ENCODE peak calls at places on chromosomes 1 and 21, in five cellular contexts. N is PC-3, A is endothelial cell of umbilical vein, P is neural progenitor cell, Z is GM23248. H is an unnamed sample.

GRCh38 chr21:45029298-45029967 is 44.9 kb upstream of the ADARB1 start:
- DNase-seq in P (peak; percentile 79), Z (peak; percentile 46), N (no peak), A (no peak), H (peak; percentile 55)

GRCh38 chr1:191963286-191963685 is 195.0 kb upstream of the RGS18 start:
- DNase-seq in P (no peak), N (no peak), A (no peak), Z (no peak), H (no peak)

GRCh38 chr1:216186816-216187215 is 236.4 kb downstream of the USH2A start:
- DNase-seq in Z (no peak), P (no peak), N (peak; percentile 40), A (no peak), H (peak; percentile 52)

GRCh38 chr1:21706151-21706835 is 37.1 kb upstream of the RAP1GAP start:
- DNase-seq in N (no peak), A (no peak), Z (peak; percentile 55), P (peak; percentile 71), H (peak; percentile 9)

GRCh38 chr1:167409183-167409582 is 109.1 kb downstream of the CD247 start:
- DNase-seq in Z (no peak), N (peak; percentile 56), A (no peak), P (no peak), H (no peak)

GRCh38 chr1:32363713-32364112 is 1.4 kb downstream of the TSSK3 start:
- DNase-seq in Z (no peak), A (no peak), N (no peak), P (no peak), H (no peak)

GRCh38 chr1:105137543-105138444 is 1388.1 kb downstream of the AMY1C start:
- DNase-seq in Z (peak; percentile 11), A (no peak), P (peak; percentile 79), N (peak; percentile 61), H (peak; percentile 71)

GRCh38 chr1:212630159-212630900 is 21.8 kb downstream of the ATF3 start:
- DNase-seq in A (peak; percentile 42), Z (peak; percentile 85), P (peak; percentile 79), N (peak; percentile 77), H (peak; percentile 80)

GRCh38 chr1:231694081-231694443 is 67.5 kb downstream of the DISC1 start:
- DNase-seq in Z (no peak), A (no peak), N (no peak), P (no peak), H (no peak)

GRCh38 chr1:85078903-85079302 is 30.6 kb upstream of the MCOLN3 start:
- DNase-seq in P (peak; percentile 27), N (peak; percentile 33), Z (peak; percentile 46), A (no peak), H (peak; percentile 23)

GRCh38 chr21:43921979-43922945 is 57.2 kb downstream of the AGPAT3 start:
- DNase-seq in N (no peak), A (no peak), Z (no peak), P (no peak), H (no peak)

GRCh38 chr1:230915079-230915478 is 46.8 kb upstream of the C1orf198 start:
- DNase-seq in Z (no peak), P (no peak), N (no peak), A (no peak), H (peak; percentile 74)

GRCh38 chr1:150176593-150176992 is 26.9 kb downstream of the PLEKHO1 start:
- DNase-seq in P (no peak), Z (no peak), N (no peak), A (no peak), H (no peak)

GRCh38 chr21:35196128-35196527 is 147.0 kb upstream of the RUNX1 start:
- DNase-seq in Z (no peak), P (no peak), A (no peak), N (no peak), H (no peak)

GRCh38 chr1:234206651-234207284 is 166.5 kb upstream of the COA6 start:
- DNase-seq in N (peak; percentile 99), Z (peak; percentile 89), A (no peak), P (no peak), H (no peak)

GRCh38 chr1:91846007-91846620 is 39.8 kb downstream of the TGFBR3 start:
- DNase-seq in A (peak; percentile 48), P (peak; percentile 28), N (peak; percentile 59), Z (peak; percentile 22), H (peak; percentile 51)

GRCh38 chr21:34771512-34772028 is 102.8 kb downstream of the CLIC6 start:
- DNase-seq in N (peak; percentile 90), P (no peak), A (peak; percentile 11), Z (peak; percentile 76), H (no peak)

GRCh38 chr21:45970674-45971486 is 10.7 kb upstream of the COL6A1 start:
- DNase-seq in A (peak; percentile 36), N (peak; percentile 62), Z (peak; percentile 69), P (peak; percentile 82), H (peak; percentile 83)

GRCh38 chr1:47557086-47557866 is 119.4 kb downstream of the FOXD2 start:
- DNase-seq in P (no peak), N (no peak), Z (no peak), A (no peak), H (no peak)

GRCh38 chr1:6205849-6206845 is at the start of gene RNF207:
- DNase-seq in P (peak; percentile 86), Z (peak; percentile 81), N (peak; percentile 95), A (peak; percentile 18), H (peak; percentile 91)

GRCh38 chr21:9758888-9759287 is 762.5 kb upstream of the TPTE start:
- DNase-seq in P (no peak), Z (no peak), N (no peak), A (no peak), H (no peak)

GRCh38 chr21:38948377-38948776 is 142.6 kb downstream of the ETS2 start:
- DNase-seq in Z (peak; percentile 87), P (no peak), A (no peak), N (no peak), H (no peak)

GRCh38 chr1:193663965-193664364 is 477.6 kb upstream of the B3GALT2 start:
- DNase-seq in Z (no peak), N (no peak), P (no peak), A (no peak), H (no peak)

GRCh38 chr21:44865561-44866280 is 7.8 kb downstream of the PTTG1IP start:
- DNase-seq in Z (no peak), N (peak; percentile 43), P (no peak), A (no peak), H (peak; percentile 34)

DNA sequence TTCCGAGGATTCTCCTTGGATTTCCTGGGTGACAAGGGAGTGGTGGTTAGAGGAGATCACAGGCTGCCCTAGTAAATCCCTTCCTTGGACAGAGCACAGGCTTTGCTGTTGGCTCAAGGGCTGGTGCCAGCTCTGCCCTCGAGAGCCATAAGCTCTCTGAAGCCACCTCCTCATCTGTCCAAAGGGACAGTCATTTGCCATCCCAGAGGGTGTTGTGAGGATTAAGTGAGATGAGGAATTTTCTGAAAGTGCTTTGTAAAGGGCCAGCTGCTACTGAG is 6.5 kb downstream of the TAGLN2 start:
- DNase-seq in N (no peak), Z (no peak), P (no peak), A (no peak), H (no peak)
- H3K36me3 ChIP-seq in N (peaks cover 67% of the 10 kb centered on the region), Z (peaks cover 20% of the 10 kb centered on the region), P (no peaks in the 10 kb centered on the region), A (peaks cover 13% of the 10 kb centered on the region), H (no peaks in the 10 kb centered on the region)

GRCh38 chr1:54475357-54476230 is 69.4 kb upstream of the SSBP3 start:
- DNase-seq in N (no peak), P (peak; percentile 56), A (no peak), Z (no peak), H (peak; percentile 30)
- TF ChIP-seq EZH2 in N (no peak), P (no peak), A (no peak), Z (peak; percentile 32), H (no peak)

GRCh38 chr1:20358761-20359263 is 68.1 kb downstream of the VWA5B1 start:
- DNase-seq in N (peak; percentile 64), A (no peak), Z (peak; percentile 50), P (no peak), H (peak; percentile 72)
- H3K27me3 ChIP-seq in N (no peaks in the 10 kb centered on the region), A (peaks cover 2% of the 10 kb centered on the region), Z (peaks cover 19% of the 10 kb centered on the region), P (peaks cover 69% of the 10 kb centered on the region), H (peaks cover 5% of the 10 kb centered on the region)

GRCh38 chr1:11960276-11960675 is 20.0 kb upstream of the MFN2 start:
- DNase-seq in P (no peak), N (no peak), A (no peak), Z (no peak), H (no peak)

GRCh38 chr1:11951901-11952300 is 17.4 kb downstream of the PLOD1 start:
- DNase-seq in N (no peak), P (no peak), Z (no peak), A (no peak), H (no peak)

GRCh38 chr1:11957891-11958290 is 22.4 kb upstream of the MFN2 start:
- DNase-seq in Z (no peak), A (no peak), P (no peak), N (no peak), H (no peak)

GRCh38 chr1:11952455-11953109 is 18.1 kb downstream of the PLOD1 start:
- DNase-seq in A (no peak), N (no peak), Z (peak; percentile 84), P (no peak), H (no peak)

GRCh38 chr1:11955221-11955620 is 20.7 kb downstream of the PLOD1 start:
- DNase-seq in A (no peak), P (no peak), Z (no peak), N (no peak), H (no peak)
- H3K36me3 ChIP-seq in A (peaks cover 6% of the 10 kb centered on the region), P (no peaks in the 10 kb centered on the region), Z (peaks cover 21% of the 10 kb centered on the region), N (peaks cover 17% of the 10 kb centered on the region), H (no peaks in the 10 kb centered on the region)

DNA sequence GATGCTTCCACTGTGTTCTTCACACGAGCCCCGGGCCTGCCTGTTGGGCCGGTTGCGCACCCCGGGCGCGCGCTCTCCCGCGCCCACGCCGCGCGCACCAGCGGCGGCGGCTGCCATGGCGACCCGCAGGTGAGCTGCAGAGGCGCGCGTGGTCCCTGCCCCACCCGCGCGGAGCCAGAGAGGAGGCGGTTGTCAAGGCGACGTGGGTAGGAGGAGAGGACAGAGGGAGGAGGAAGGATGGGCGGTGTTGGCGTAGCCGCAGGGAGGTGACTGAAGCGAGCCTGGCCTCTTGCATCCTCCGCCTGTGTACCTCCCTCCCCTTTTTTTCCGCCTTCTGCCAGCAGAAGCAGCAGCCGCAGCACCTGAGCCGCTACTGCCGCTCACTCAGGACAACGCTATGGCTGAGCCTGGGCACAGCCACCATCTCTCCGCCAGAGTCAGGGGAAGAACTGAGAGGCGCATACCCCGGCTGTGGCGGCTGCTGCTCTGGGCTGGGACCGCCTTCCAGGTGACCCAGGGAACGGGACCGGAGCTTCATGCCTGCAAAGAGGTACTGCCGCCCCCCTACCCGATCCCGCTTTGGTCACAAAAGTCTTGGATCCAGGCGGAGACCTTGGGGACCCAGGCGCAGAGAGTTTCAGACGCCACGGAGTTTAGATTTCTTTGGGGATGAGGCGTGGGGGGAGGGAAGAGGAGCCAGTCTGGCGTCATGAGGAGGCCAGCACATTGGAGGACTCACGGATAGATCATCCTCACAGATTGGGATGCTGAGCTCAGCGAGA is at the start of gene ELAPOR1:
- DNase-seq in Z (peak; percentile 65), P (peak; percentile 71), N (peak; percentile 38), A (no peak), H (peak; percentile 60)
- TF ChIP-seq EZH2 in Z (no peak), P (peak; percentile 16), N (peak; percentile 65), A (peak; percentile 94), H (peak; percentile 31)

GRCh38 chr1:63321788-63322247 is 549 bp upstream of the FOXD3 start:
- DNase-seq in N (peak; percentile 10), A (no peak), Z (no peak), P (peak; percentile 64), H (no peak)
- H3K27me3 ChIP-seq in N (no peaks in the 10 kb centered on the region), A (peaks cover 74% of the 10 kb centered on the region), Z (peaks cover 95% of the 10 kb centered on the region), P (peaks cover 100% of the 10 kb centered on the region), H (peaks cover 98% of the 10 kb centered on the region)